ENCODE peak calls at places on chromosomes 5 and 9, in four cellular contexts. Z is IMR-90, K is neuronal stem cell, W is mesenchymal stem cell. G is an unnamed sample.

GRCh38 chr9:122392714-122393113 is 21.9 kb downstream of the PTGS1 start:
- DNase-seq in K (no peak), W (no peak), Z (no peak), G (no peak)

GRCh38 chr5:43315262-43315661 is 2.0 kb upstream of the HMGCS1 start:
- DNase-seq in W (peak), Z (peak), K (no peak), G (no peak)

GRCh38 chr9:12814877-12815237 is 40.0 kb downstream of the LURAP1L start:
- DNase-seq in Z (no peak), K (no peak), W (no peak), G (no peak)

GRCh38 chr9:121650220-121651013 is 1.0 kb upstream of the DAB2IP start:
- DNase-seq in W (peak), Z (peak), K (peak), G (peak)

GRCh38 chr5:134086215-134086942 is 28.1 kb upstream of the TCF7 start:
- DNase-seq in W (no peak), Z (no peak), K (no peak), G (peak)

GRCh38 chr9:133405508-133406009 is 12.3 kb downstream of the REXO4 start:
- DNase-seq in K (no peak), Z (peak), W (peak), G (no peak)

GRCh38 chr5:109769597-109770291 is 80.0 kb downstream of the MAN2A1 start:
- DNase-seq in Z (peak), K (no peak), W (no peak), G (no peak)

GRCh38 chr5:4058899-4059298 is 463.3 kb downstream of the IRX1 start:
- DNase-seq in W (no peak), Z (no peak), K (no peak), G (peak)

GRCh38 chr9:73916016-73916673 is 581.0 kb upstream of the RORB start:
- DNase-seq in Z (no peak), K (no peak), W (peak), G (peak)

GRCh38 chr9:129028192-129028966 is at the start of gene SH3GLB2:
- DNase-seq in W (peak), Z (peak), K (peak), G (peak)

GRCh38 chr5:3661755-3662296 is 66.2 kb downstream of the IRX1 start:
- DNase-seq in W (no peak), K (no peak), Z (no peak), G (no peak)

GRCh38 chr5:6197427-6197826 is 180.9 kb downstream of the MED10 start:
- DNase-seq in Z (no peak), K (no peak), W (no peak), G (no peak)

GRCh38 chr9:123311250-123311753 is 42.9 kb upstream of the STRBP start:
- DNase-seq in W (no peak), K (no peak), Z (no peak), G (no peak)

GRCh38 chr5:145712245-145712644 is 122.9 kb downstream of the PRELID2 start:
- DNase-seq in K (no peak), W (no peak), Z (no peak), G (no peak)

GRCh38 chr5:1488882-1489680 is 34.7 kb downstream of the LPCAT1 start:
- DNase-seq in Z (peak), W (peak), K (no peak), G (no peak)

GRCh38 chr5:130198927-130199326 is 294.7 kb downstream of the CHSY3 start:
- DNase-seq in K (no peak), W (peak), Z (no peak), G (peak)

GRCh38 chr9:89996717-89997116 is 391.9 kb downstream of the GADD45G start:
- DNase-seq in Z (no peak), W (no peak), K (no peak), G (no peak)

GRCh38 chr5:82185842-82186241 is 92.3 kb downstream of the RPS23 start:
- DNase-seq in Z (no peak), K (no peak), W (no peak), G (no peak)

GRCh38 chr9:90308746-90309145 is 333.9 kb downstream of the DIRAS2 start:
- DNase-seq in Z (no peak), K (no peak), W (no peak), G (no peak)

GRCh38 chr5:73499187-73499586 is 945 bp downstream of the BTF3 start:
- DNase-seq in Z (no peak), K (no peak), W (peak), G (no peak)

GRCh38 chr5:37667846-37668245 is 172.0 kb downstream of the GDNF start:
- DNase-seq in W (peak), K (no peak), Z (no peak), G (no peak)

GRCh38 chr5:62982348-62982747 is 403.7 kb downstream of the LRRC70 start:
- DNase-seq in Z (no peak), W (no peak), K (no peak), G (no peak)

GRCh38 chr5:35246411-35246810 is 16.1 kb upstream of the PRLR start:
- DNase-seq in Z (no peak), K (no peak), W (no peak), G (no peak)

GRCh38 chr9:89675403-89675771 is 70.6 kb downstream of the GADD45G start:
- DNase-seq in K (no peak), W (no peak), Z (no peak), G (no peak)

GRCh38 chr5:150303070-150303595 is 428 bp upstream of the ARSI start:
- DNase-seq in K (no peak), W (no peak), Z (peak), G (peak)

GRCh38 chr5:55173696-55174101 is 722 bp upstream of the CDC20B start:
- DNase-seq in K (no peak), W (no peak), Z (no peak), G (peak)

GRCh38 chr9:111412280-111412679 is 71.9 kb downstream of the ECPAS start:
- DNase-seq in K (no peak), Z (no peak), W (no peak), G (no peak)

GRCh38 chr5:142937265-142937877 is 167.2 kb downstream of the ARHGAP26 start:
- DNase-seq in K (no peak), Z (no peak), W (no peak), G (no peak)

GRCh38 chr9:108286807-108287206 is 569.0 kb downstream of the ACTL7B start:
- DNase-seq in K (no peak), W (no peak), Z (no peak), G (no peak)

GRCh38 chr9:122949696-122950095 is 8.9 kb downstream of the RABGAP1 start:
- DNase-seq in K (no peak), W (no peak), Z (peak), G (no peak)

GRCh38 chr5:61202213-61202612 is 39.9 kb upstream of the SMIM15 start:
- DNase-seq in W (no peak), K (no peak), Z (peak), G (no peak)

GRCh38 chr5:179319741-179320281 is 25.4 kb downstream of the ADAMTS2 start:
- DNase-seq in K (no peak), Z (peak), W (peak), G (no peak)

GRCh38 chr5:95385334-95385733 is 5.8 kb upstream of the FAM81B start:
- DNase-seq in W (no peak), K (no peak), Z (no peak), G (no peak)

DNA sequence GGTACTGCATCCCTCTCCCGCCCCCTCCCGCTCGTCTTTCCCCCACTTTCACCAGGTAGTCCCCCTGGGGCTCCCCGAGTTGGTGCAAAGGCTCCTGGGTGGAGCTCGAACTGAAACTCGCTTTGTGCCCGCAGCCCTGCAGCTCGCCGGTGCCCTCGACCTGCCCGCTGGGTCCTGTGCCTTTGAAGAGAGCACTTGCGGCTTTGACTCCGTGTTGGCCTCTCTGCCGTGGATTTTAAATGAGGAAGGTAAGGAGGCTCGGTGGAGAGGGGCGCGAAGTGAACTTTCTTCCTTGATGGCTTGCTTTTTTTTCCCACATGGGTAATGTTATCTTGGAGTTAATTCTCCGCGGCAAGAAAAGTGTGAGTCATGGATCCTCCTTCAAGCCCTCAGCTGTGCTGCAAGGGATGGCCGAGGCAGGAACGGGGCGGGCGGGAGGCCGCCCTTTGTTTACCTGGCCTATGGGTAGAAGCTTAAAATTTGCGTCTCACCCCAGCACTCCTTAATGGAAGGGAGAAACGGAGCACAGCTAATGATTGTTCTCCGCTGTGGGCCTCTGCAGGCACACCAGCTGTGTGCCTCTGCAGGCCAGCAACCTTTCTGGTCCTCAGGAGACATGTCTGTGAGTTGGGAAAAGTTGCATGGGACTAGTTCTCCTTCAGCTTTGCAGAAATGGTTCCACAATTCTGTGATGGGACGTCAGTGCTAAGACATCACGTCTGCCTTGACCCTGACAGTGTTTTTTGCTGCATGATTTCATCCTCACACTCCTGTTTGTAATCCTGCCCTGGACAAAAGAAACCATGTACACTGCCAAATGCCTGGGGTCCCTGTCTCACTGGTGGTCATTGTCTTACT is 1.0 kb downstream of the MAMDC2 start:
- DNase-seq in K (peak), W (peak), Z (peak), G (peak)
- H2BK5ac ChIP-seq in K (peak), W (peak), Z (no peak), G (no peak)

DNA sequence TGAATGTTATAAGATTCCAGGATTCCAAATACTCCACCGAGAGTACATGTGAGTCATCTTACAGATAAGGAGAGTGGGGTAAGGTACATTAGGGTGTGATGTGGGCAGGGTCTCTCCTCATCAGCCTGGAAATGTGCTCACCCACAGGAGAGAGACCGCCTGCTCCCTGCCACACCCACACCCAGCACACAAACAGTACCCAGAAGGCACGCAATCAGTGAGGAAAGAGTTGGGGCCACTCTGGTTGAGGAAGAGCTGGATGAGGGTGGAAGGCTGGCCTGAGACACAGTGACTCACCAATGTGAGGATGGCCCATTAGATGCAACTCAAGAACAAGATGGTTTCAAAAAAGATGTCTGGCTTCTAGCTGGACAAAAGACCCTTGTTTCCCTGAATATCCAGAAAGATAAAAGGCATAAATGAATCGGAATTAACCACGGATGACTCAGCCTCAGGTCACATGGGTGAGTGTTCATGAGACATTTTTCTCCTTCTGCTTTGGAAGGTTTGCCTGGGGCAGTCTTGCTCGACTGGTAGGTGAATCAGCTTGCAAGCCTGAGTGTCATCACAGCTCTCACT is 51.1 kb upstream of the LHFPL2 start:
- DNase-seq in K (no peak), Z (peak), W (peak), G (no peak)
- H2BK5ac ChIP-seq in K (no peak), Z (peak), W (no peak), G (no peak)

DNA sequence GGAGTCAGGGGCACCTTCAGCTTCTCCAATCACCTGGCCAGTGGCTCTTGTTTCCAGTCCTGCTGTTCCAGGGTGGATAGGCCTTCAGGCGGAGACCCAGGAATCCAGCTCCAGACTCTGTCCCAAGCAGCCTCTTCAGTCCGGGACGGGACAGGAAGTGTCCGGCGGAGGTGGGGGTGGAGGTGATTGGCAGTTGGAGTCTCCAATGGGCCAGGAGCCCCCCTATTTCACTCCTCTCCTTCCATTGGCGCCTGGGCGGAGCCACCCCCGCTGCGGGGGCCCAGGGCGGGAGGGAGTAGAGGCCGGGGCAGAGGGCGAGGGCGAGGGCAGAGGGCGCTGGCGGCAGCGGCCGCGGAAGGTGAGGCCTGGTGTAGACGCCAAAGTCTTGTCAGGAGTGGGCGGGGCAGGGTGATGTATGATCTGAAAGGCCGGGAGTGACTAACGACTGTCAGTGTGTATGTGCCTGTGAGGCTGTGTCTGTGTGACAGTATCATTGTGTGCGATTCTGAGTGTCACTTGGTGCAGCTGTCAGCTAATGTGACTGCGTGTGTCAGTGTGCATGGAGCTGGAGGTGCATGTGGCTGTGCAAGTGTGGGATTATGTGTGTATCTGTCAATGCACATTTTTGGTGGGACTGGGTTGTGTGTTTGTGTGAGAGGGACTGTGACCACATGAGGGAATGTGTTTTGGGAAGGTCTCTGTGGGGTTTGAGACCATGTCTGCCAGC is at the start of gene IL11RA:
- DNase-seq in W (peak), K (peak), Z (peak), G (peak)
- H2BK5ac ChIP-seq in W (no peak), K (peak), Z (peak), G (no peak)

DNA sequence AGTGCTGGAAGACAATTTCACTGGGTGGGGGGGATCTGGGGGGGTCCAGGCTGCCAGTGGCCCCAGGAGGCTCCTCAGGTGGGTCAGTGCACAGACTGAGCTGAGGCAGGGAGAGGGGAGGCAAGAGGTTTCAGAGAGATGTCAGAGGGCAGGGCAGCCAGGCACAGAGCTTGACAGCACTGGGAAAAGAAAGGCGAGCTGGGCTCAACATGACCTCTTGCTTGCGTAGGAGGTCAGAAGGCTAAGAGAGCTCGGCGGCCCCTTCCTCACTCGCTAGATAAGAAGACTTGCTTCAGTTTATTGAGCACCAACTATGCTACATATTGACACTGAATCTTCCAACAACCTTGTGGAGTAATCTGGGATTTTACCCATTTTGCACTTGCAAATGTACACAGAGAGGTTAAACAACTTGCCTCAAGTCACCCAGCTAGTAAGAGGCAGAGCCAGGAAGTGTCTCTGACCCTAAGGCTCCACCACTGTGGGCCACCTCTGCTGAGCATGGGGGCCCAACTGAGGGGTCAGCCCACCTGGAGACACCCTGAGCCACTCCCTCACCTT is 3.5 kb downstream of the PDLIM7 start:
- DNase-seq in Z (no peak), W (no peak), K (no peak), G (no peak)
- H2BK5ac ChIP-seq in Z (peak), W (peak), K (no peak), G (no peak)

GRCh38 chr5:158586054-158586453 is 513.7 kb downstream of the EBF1 start:
- DNase-seq in K (no peak), W (no peak), Z (no peak), G (no peak)

GRCh38 chr5:158589939-158590338 is 509.8 kb downstream of the EBF1 start:
- DNase-seq in Z (no peak), W (no peak), K (no peak), G (no peak)

GRCh38 chr5:158593925-158594324 is 505.8 kb downstream of the EBF1 start:
- DNase-seq in K (no peak), W (no peak), Z (no peak), G (no peak)

GRCh38 chr5:158594595-158595242 is 505.0 kb downstream of the EBF1 start:
- DNase-seq in W (no peak), K (no peak), Z (no peak), G (no peak)

GRCh38 chr5:158590936-158591863 is 508.5 kb downstream of the EBF1 start:
- DNase-seq in W (peak), Z (no peak), K (peak), G (peak)
- H2BK5ac ChIP-seq in W (no peak), Z (no peak), K (no peak), G (no peak)

DNA sequence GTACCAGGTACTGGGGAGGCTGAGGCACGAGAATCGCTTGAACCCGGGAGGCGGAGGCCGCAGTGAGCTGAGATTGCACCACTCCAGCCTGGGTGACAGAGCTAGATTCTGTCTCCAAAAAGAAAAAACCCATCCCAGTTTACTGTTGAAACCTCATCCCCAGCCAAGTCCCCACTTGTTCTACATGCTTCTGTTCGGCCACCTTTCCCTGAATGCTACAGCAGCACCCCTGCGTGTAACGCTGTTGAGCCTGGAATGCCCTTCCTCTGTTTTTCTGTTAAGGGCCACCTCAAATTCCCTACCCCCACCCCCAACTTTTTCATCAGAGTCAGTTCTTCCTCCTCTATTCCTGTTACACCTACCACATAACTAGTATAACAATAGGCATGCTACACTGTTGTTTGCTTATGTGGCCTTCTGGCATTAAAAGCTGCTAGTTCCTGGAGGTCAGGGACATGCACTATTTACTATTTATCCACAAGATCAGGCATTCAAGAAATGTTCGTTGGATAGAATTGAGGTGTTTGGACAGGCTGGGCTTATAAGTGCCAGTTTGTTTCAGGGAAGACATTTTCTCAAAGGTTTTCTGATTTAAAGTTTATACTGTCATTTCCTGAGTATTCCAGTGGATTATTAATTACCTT is 47.1 kb upstream of the C5orf47 start:
- DNase-seq in Z (no peak), K (no peak), W (no peak), G (peak)
- H2BK5ac ChIP-seq in Z (no peak), K (no peak), W (no peak), G (no peak)

GRCh38 chr9:10925896-10926295 is 313.1 kb upstream of the PTPRD start:
- DNase-seq in K (no peak), Z (no peak), W (no peak), G (no peak)
- H2BK5ac ChIP-seq in K (no peak), Z (no peak), W (no peak), G (no peak)